ENCODE peak calls at places on chromosome 2, in six cellular contexts. O is stimulated activated CD4-positive, alpha-beta T cell treated with anti-CD3 and anti-CD28 coated beads, Interleukin-4, amount 100 ng/mL, for 4 hours; R is astrocyte of the hippocampus; P is activated naive CD4-positive, alpha-beta T cell treated with anti-CD3 and anti-CD28 coated beads for 36 hours; D is HuH-7.5; L is nephron progenitor cell. H is an unnamed sample.

GRCh38 chr2:69770193-69770702 is 28.3 kb downstream of the ANXA4 start:
- DNase-seq in P (no peak), L (no peak), R (peak; percentile 86), D (no peak), O (peak; percentile 3), H (no peak)

GRCh38 chr2:126822115-126822514 is 76.6 kb upstream of the TEX51 start:
- DNase-seq in L (no peak), D (no peak), P (no peak), O (no peak), R (no peak), H (no peak)

GRCh38 chr2:130727286-130727924 is 1.5 kb upstream of the GPR148 start:
- DNase-seq in O (peak; percentile 83), D (no peak), R (peak; percentile 88), P (peak; percentile 92), L (peak; percentile 95), H (peak; percentile 95)

GRCh38 chr2:160984426-160985077 is 175.7 kb upstream of the TANK start:
- DNase-seq in O (no peak), P (no peak), L (no peak), D (no peak), R (peak; percentile 44), H (peak; percentile 20)

GRCh38 chr2:215626812-215627281 is 191.0 kb upstream of the FN1 start:
- DNase-seq in D (no peak), R (peak; percentile 51), P (no peak), L (no peak), O (no peak), H (peak; percentile 33)

GRCh38 chr2:161166538-161167409 is 6.5 kb downstream of the TANK start:
- DNase-seq in R (peak; percentile 29), D (no peak), O (peak; percentile 47), P (peak; percentile 88), L (no peak), H (no peak)

GRCh38 chr2:186459009-186459408 is 27.1 kb upstream of the ZC3H15 start:
- DNase-seq in O (no peak), D (no peak), P (no peak), L (no peak), R (peak; percentile 39), H (peak; percentile 28)

GRCh38 chr2:38068228-38068627 is 7.7 kb downstream of the CYP1B1 start:
- DNase-seq in L (no peak), R (no peak), O (no peak), D (no peak), P (no peak), H (no peak)

GRCh38 chr2:162256621-162257020 is 13.4 kb upstream of the FAP start:
- DNase-seq in O (no peak), R (peak; percentile 60), D (no peak), L (no peak), P (no peak), H (no peak)

GRCh38 chr2:207796585-207797350 is 27.1 kb upstream of the FZD5 start:
- DNase-seq in D (no peak), O (no peak), R (peak; percentile 70), P (no peak), L (peak; percentile 32), H (peak; percentile 81)

GRCh38 chr2:74387346-74387745 is 7.2 kb upstream of the DCTN1 start:
- DNase-seq in D (no peak), O (no peak), R (no peak), L (no peak), P (no peak), H (no peak)

GRCh38 chr2:49988301-49988700 is 834.0 kb upstream of the FSHR start:
- DNase-seq in L (no peak), R (no peak), D (no peak), P (no peak), O (no peak), H (peak; percentile 13)

GRCh38 chr2:183592271-183592670 is 468.0 kb downstream of the NUP35 start:
- DNase-seq in O (no peak), P (no peak), D (no peak), L (no peak), R (no peak), H (no peak)

GRCh38 chr2:168499500-168499899 is 43.4 kb downstream of the CERS6 start:
- DNase-seq in L (no peak), R (no peak), O (no peak), D (no peak), P (no peak), H (no peak)

GRCh38 chr2:142601794-142602193 is 275.7 kb upstream of the KYNU start:
- DNase-seq in P (no peak), R (no peak), D (no peak), O (no peak), L (no peak), H (no peak)

GRCh38 chr2:120722211-120722602 is 13.5 kb upstream of the GLI2 start:
- DNase-seq in P (no peak), D (no peak), O (no peak), R (no peak), L (no peak), H (no peak)

GRCh38 chr2:16112251-16112971 is 172.1 kb downstream of the MYCN start:
- DNase-seq in L (no peak), P (no peak), O (no peak), D (no peak), R (no peak), H (no peak)

GRCh38 chr2:240421396-240421795 is 14.1 kb upstream of the GPC1 start:
- DNase-seq in D (no peak), R (no peak), P (no peak), L (no peak), O (no peak), H (no peak)

GRCh38 chr2:120804446-120804845 is 68.8 kb downstream of the GLI2 start:
- DNase-seq in L (no peak), R (no peak), O (no peak), P (no peak), D (no peak), H (peak; percentile 84)

GRCh38 chr2:215002500-215002899 is 135.9 kb downstream of the ABCA12 start:
- DNase-seq in O (no peak), R (peak; percentile 73), P (peak; percentile 10), D (peak; percentile 13), L (peak; percentile 23), H (peak; percentile 76)

H was measured in left kidney.